ENCODE peak calls at places on chromosomes 11 and 22, in seven cellular contexts. One of them, this sample, is unnamed.

GRCh38 chr11:14422814-14423182 is 63.8 kb upstream of the RRAS2 start:
- DNase-seq in omental fat pad: no peak
- DNase-seq in cardiac fibroblast: no peak
- DNase-seq in mucosa of descending colon: no peak
- DNase-seq in HFF-Myc: no peak
- DNase-seq in SK-N-SH: no peak
- DNase-seq in brain microvascular endothelial cell: no peak
- DNase-seq in this sample: no peak

GRCh38 chr22:24305260-24305692 is 34.6 kb downstream of the SPECC1L start:
- DNase-seq in omental fat pad: no peak
- DNase-seq in cardiac fibroblast: peak
- DNase-seq in mucosa of descending colon: no peak
- DNase-seq in HFF-Myc: no peak
- DNase-seq in SK-N-SH: no peak
- DNase-seq in brain microvascular endothelial cell: peak
- DNase-seq in this sample: no peak

GRCh38 chr11:96257972-96258951 is 84.7 kb downstream of the MAML2 start:
- DNase-seq in omental fat pad: no peak
- DNase-seq in cardiac fibroblast: no peak
- DNase-seq in mucosa of descending colon: no peak
- DNase-seq in HFF-Myc: peak
- DNase-seq in SK-N-SH: no peak
- DNase-seq in brain microvascular endothelial cell: no peak
- DNase-seq in this sample: no peak

GRCh38 chr11:79335681-79336080 is 105.1 kb downstream of the TENM4 start:
- DNase-seq in omental fat pad: no peak
- DNase-seq in cardiac fibroblast: no peak
- DNase-seq in mucosa of descending colon: no peak
- DNase-seq in HFF-Myc: no peak
- DNase-seq in SK-N-SH: peak
- DNase-seq in brain microvascular endothelial cell: no peak
- DNase-seq in this sample: no peak

GRCh38 chr11:116170526-116171120 is 602.2 kb downstream of the BUD13 start:
- DNase-seq in omental fat pad: no peak
- DNase-seq in cardiac fibroblast: no peak
- DNase-seq in mucosa of descending colon: peak
- DNase-seq in HFF-Myc: no peak
- DNase-seq in SK-N-SH: peak
- DNase-seq in brain microvascular endothelial cell: no peak
- DNase-seq in this sample: no peak

GRCh38 chr22:37428649-37429586 is 1.6 kb upstream of the ELFN2 start:
- DNase-seq in omental fat pad: no peak
- DNase-seq in cardiac fibroblast: peak
- DNase-seq in mucosa of descending colon: peak
- DNase-seq in HFF-Myc: peak
- DNase-seq in SK-N-SH: peak
- DNase-seq in brain microvascular endothelial cell: no peak
- DNase-seq in this sample: no peak

GRCh38 chr11:118519549-118519948 is 7.7 kb upstream of the TTC36 start:
- DNase-seq in omental fat pad: no peak
- DNase-seq in cardiac fibroblast: no peak
- DNase-seq in mucosa of descending colon: no peak
- DNase-seq in HFF-Myc: no peak
- DNase-seq in SK-N-SH: no peak
- DNase-seq in brain microvascular endothelial cell: no peak
- DNase-seq in this sample: no peak

GRCh38 chr11:88151866-88152265 is 23.4 kb downstream of the RAB38 start:
- DNase-seq in omental fat pad: no peak
- DNase-seq in cardiac fibroblast: no peak
- DNase-seq in mucosa of descending colon: no peak
- DNase-seq in HFF-Myc: no peak
- DNase-seq in SK-N-SH: no peak
- DNase-seq in brain microvascular endothelial cell: no peak
- DNase-seq in this sample: no peak

GRCh38 chr22:49958462-49958921 is 2.1 kb upstream of the PIM3 start:
- DNase-seq in omental fat pad: no peak
- DNase-seq in cardiac fibroblast: no peak
- DNase-seq in mucosa of descending colon: peak
- DNase-seq in HFF-Myc: no peak
- DNase-seq in SK-N-SH: no peak
- DNase-seq in brain microvascular endothelial cell: no peak
- DNase-seq in this sample: no peak

GRCh38 chr22:30606455-30607299 is at the start of gene TCN2:
- DNase-seq in omental fat pad: peak
- DNase-seq in cardiac fibroblast: peak
- DNase-seq in mucosa of descending colon: peak
- DNase-seq in HFF-Myc: peak
- DNase-seq in SK-N-SH: peak
- DNase-seq in brain microvascular endothelial cell: peak
- DNase-seq in this sample: peak

GRCh38 chr11:62909107-62909894 is 11.9 kb downstream of the CHRM1 start:
- DNase-seq in omental fat pad: no peak
- DNase-seq in cardiac fibroblast: peak
- DNase-seq in mucosa of descending colon: peak
- DNase-seq in HFF-Myc: peak
- DNase-seq in SK-N-SH: peak
- DNase-seq in brain microvascular endothelial cell: peak
- DNase-seq in this sample: no peak

GRCh38 chr22:26949193-26949592 is 291.8 kb downstream of the MIAT start:
- DNase-seq in omental fat pad: no peak
- DNase-seq in cardiac fibroblast: peak
- DNase-seq in mucosa of descending colon: no peak
- DNase-seq in HFF-Myc: no peak
- DNase-seq in SK-N-SH: no peak
- DNase-seq in brain microvascular endothelial cell: peak
- DNase-seq in this sample: no peak

GRCh38 chr11:87263979-87264378 is 226.2 kb downstream of the TMEM135 start:
- DNase-seq in omental fat pad: no peak
- DNase-seq in cardiac fibroblast: peak
- DNase-seq in mucosa of descending colon: no peak
- DNase-seq in HFF-Myc: no peak
- DNase-seq in SK-N-SH: no peak
- DNase-seq in brain microvascular endothelial cell: no peak
- DNase-seq in this sample: no peak

GRCh38 chr11:86101941-86102407 is 33.1 kb upstream of the PICALM start:
- DNase-seq in omental fat pad: no peak
- DNase-seq in cardiac fibroblast: peak
- DNase-seq in mucosa of descending colon: no peak
- DNase-seq in HFF-Myc: no peak
- DNase-seq in SK-N-SH: no peak
- DNase-seq in brain microvascular endothelial cell: no peak
- DNase-seq in this sample: no peak

GRCh38 chr22:46545041-46545796 is 7.8 kb upstream of the CELSR1 start:
- DNase-seq in omental fat pad: no peak
- DNase-seq in cardiac fibroblast: no peak
- DNase-seq in mucosa of descending colon: no peak
- DNase-seq in HFF-Myc: no peak
- DNase-seq in SK-N-SH: no peak
- DNase-seq in brain microvascular endothelial cell: no peak
- DNase-seq in this sample: no peak

GRCh38 chr11:128490092-128490491 is 97.3 kb downstream of the ETS1 start:
- DNase-seq in omental fat pad: no peak
- DNase-seq in cardiac fibroblast: no peak
- DNase-seq in mucosa of descending colon: no peak
- DNase-seq in HFF-Myc: no peak
- DNase-seq in SK-N-SH: no peak
- DNase-seq in brain microvascular endothelial cell: no peak
- DNase-seq in this sample: no peak

GRCh38 chr22:24442352-24442744 is 14.9 kb downstream of the ADORA2A start:
- DNase-seq in omental fat pad: no peak
- DNase-seq in cardiac fibroblast: no peak
- DNase-seq in mucosa of descending colon: no peak
- DNase-seq in HFF-Myc: no peak
- DNase-seq in SK-N-SH: peak
- DNase-seq in brain microvascular endothelial cell: no peak
- DNase-seq in this sample: peak

GRCh38 chr11:123760894-123761293 is 6.6 kb upstream of the OR6X1 start:
- DNase-seq in omental fat pad: no peak
- DNase-seq in cardiac fibroblast: no peak
- DNase-seq in mucosa of descending colon: no peak
- DNase-seq in HFF-Myc: no peak
- DNase-seq in SK-N-SH: no peak
- DNase-seq in brain microvascular endothelial cell: no peak
- DNase-seq in this sample: no peak

GRCh38 chr22:21726650-21727049 is 8.9 kb downstream of the YPEL1 start:
- DNase-seq in omental fat pad: no peak
- DNase-seq in cardiac fibroblast: no peak
- DNase-seq in mucosa of descending colon: no peak
- DNase-seq in HFF-Myc: no peak
- DNase-seq in SK-N-SH: peak
- DNase-seq in brain microvascular endothelial cell: no peak
- DNase-seq in this sample: no peak

GRCh38 chr11:17894929-17895658 is 117.8 kb downstream of the SERGEF start:
- DNase-seq in omental fat pad: no peak
- DNase-seq in cardiac fibroblast: no peak
- DNase-seq in mucosa of descending colon: no peak
- DNase-seq in HFF-Myc: peak
- DNase-seq in SK-N-SH: peak
- DNase-seq in brain microvascular endothelial cell: no peak
- DNase-seq in this sample: no peak

GRCh38 chr11:126059238-126059761 is 3.4 kb downstream of the CDON start:
- DNase-seq in omental fat pad: no peak
- DNase-seq in cardiac fibroblast: no peak
- DNase-seq in mucosa of descending colon: no peak
- DNase-seq in HFF-Myc: no peak
- DNase-seq in SK-N-SH: peak
- DNase-seq in brain microvascular endothelial cell: no peak
- DNase-seq in this sample: no peak

GRCh38 chr11:126060651-126061220 is 1.9 kb downstream of the CDON start:
- DNase-seq in omental fat pad: no peak
- DNase-seq in cardiac fibroblast: no peak
- DNase-seq in mucosa of descending colon: no peak
- DNase-seq in HFF-Myc: no peak
- DNase-seq in SK-N-SH: no peak
- DNase-seq in brain microvascular endothelial cell: no peak
- DNase-seq in this sample: no peak

GRCh38 chr11:126062679-126063509 is at the start of gene CDON:
- DNase-seq in omental fat pad: peak
- DNase-seq in cardiac fibroblast: peak
- DNase-seq in mucosa of descending colon: peak
- DNase-seq in HFF-Myc: peak
- DNase-seq in SK-N-SH: peak
- DNase-seq in brain microvascular endothelial cell: peak
- DNase-seq in this sample: peak

GRCh38 chr11:126063510-126063858 is 818 bp upstream of the CDON start:
- DNase-seq in omental fat pad: no peak
- DNase-seq in cardiac fibroblast: no peak
- DNase-seq in mucosa of descending colon: no peak
- DNase-seq in HFF-Myc: no peak
- DNase-seq in SK-N-SH: no peak
- DNase-seq in brain microvascular endothelial cell: no peak
- DNase-seq in this sample: no peak

DNA sequence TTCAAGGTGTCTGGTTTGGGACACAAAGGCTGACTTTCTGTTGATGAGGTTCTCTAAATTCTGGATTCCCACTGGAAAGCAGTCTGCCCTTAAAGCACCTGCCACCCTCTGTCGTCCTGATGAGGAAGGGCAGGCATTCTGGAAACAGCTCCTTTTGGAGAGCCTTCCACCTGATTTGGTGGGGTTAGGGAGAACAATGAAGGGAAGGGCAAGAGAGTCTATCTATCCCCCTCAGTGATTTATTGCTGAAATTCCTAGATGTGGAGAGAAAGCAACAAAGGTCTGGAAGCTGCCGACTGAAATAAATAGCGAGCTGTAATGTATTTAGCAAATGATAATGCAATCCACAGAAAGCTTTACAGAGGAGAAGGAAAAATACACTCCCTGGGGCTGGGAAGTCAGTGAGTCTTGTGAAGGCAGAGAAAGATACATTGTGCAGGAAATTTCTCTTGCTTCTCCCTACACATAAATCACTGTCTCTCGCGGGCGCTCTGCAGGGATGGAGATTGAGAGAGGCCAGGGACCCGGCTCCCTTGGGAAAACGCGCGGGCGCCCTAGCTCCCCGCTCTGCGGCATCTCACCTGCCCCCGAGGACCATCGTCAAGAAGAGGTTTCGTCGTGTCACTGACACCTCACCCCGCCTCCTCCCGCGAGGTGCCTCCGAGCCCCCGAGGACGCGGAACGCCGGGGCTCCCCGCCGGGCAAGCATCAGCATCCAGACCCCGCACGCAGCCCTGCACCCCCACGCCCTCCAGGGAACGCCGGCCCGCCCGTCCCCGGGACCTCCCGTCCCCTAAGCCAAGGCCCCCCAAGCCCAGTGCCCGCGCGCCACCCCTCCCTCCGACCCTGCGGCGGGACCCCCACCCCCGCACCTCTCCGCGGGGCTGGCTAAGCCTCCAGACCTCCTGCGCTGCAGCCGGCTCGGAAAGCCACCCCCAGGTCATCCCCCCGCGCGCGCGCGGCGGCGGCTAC is 673 bp downstream of the CDON start:
- DNase-seq in omental fat pad: no peak
- DNase-seq in cardiac fibroblast: peak
- DNase-seq in mucosa of descending colon: no peak
- DNase-seq in HFF-Myc: no peak
- DNase-seq in SK-N-SH: peak
- DNase-seq in brain microvascular endothelial cell: no peak
- DNase-seq in this sample: peak
- TF ChIP-seq CTCF in omental fat pad: no peak
- TF ChIP-seq CTCF in cardiac fibroblast: peak
- TF ChIP-seq CTCF in mucosa of descending colon: no peak
- TF ChIP-seq CTCF in HFF-Myc: peak
- TF ChIP-seq CTCF in SK-N-SH: peak
- TF ChIP-seq CTCF in brain microvascular endothelial cell: peak
- TF ChIP-seq CTCF in this sample: no peak

DNA sequence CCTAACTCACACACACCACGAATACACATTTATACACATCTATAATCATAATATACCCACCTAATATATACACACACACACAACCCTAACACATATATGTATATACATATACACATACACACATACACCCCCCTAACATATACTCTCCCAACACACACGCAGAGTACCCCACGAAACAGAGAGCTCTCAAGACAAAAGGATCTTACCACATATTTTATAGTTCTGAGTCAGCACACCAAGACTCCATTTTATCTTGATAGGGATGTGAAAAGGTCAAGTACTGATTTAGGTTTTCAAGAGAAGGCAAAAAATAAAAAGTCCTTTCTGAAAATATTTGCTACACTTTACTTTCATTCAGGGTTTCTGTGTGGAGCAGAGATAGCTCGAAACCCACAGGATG is 1207.2 kb downstream of the LRRC4C start:
- DNase-seq in omental fat pad: no peak
- DNase-seq in cardiac fibroblast: no peak
- DNase-seq in mucosa of descending colon: no peak
- DNase-seq in HFF-Myc: no peak
- DNase-seq in SK-N-SH: no peak
- DNase-seq in brain microvascular endothelial cell: no peak
- DNase-seq in this sample: no peak
- TF ChIP-seq CTCF in omental fat pad: no peak
- TF ChIP-seq CTCF in cardiac fibroblast: no peak
- TF ChIP-seq CTCF in mucosa of descending colon: no peak
- TF ChIP-seq CTCF in HFF-Myc: no peak
- TF ChIP-seq CTCF in SK-N-SH: no peak
- TF ChIP-seq CTCF in brain microvascular endothelial cell: no peak
- TF ChIP-seq CTCF in this sample: no peak

GRCh38 chr11:12288934-12289666 is 88.3 kb upstream of the PARVA start:
- DNase-seq in omental fat pad: no peak
- DNase-seq in cardiac fibroblast: no peak
- DNase-seq in mucosa of descending colon: no peak
- DNase-seq in HFF-Myc: no peak
- DNase-seq in SK-N-SH: no peak
- DNase-seq in brain microvascular endothelial cell: no peak
- DNase-seq in this sample: peak
- TF ChIP-seq CTCF in omental fat pad: no peak
- TF ChIP-seq CTCF in cardiac fibroblast: peak
- TF ChIP-seq CTCF in mucosa of descending colon: no peak
- TF ChIP-seq CTCF in HFF-Myc: no peak
- TF ChIP-seq CTCF in SK-N-SH: no peak
- TF ChIP-seq CTCF in brain microvascular endothelial cell: peak
- TF ChIP-seq CTCF in this sample: no peak

GRCh38 chr11:2312232-2313042 is 10.6 kb downstream of the TSPAN32 start:
- DNase-seq in omental fat pad: no peak
- DNase-seq in cardiac fibroblast: peak
- DNase-seq in mucosa of descending colon: no peak
- DNase-seq in HFF-Myc: peak
- DNase-seq in SK-N-SH: peak
- DNase-seq in brain microvascular endothelial cell: peak
- DNase-seq in this sample: no peak
- TF ChIP-seq CTCF in omental fat pad: no peak
- TF ChIP-seq CTCF in cardiac fibroblast: no peak
- TF ChIP-seq CTCF in mucosa of descending colon: no peak
- TF ChIP-seq CTCF in HFF-Myc: no peak
- TF ChIP-seq CTCF in SK-N-SH: no peak
- TF ChIP-seq CTCF in brain microvascular endothelial cell: no peak
- TF ChIP-seq CTCF in this sample: no peak

This sample was measured in ascending aorta.